ENCODE peak calls at places on chromosomes 7 and 10, in seven cellular contexts. K is fibroblast of pulmonary artery, F is retina, V is mesothelial cell of epicardium, M is endothelial cell, E is SJCRH30, Y is GM13976. B is an unnamed sample.

GRCh38 chr7:126211875-126212274 is 1040.9 kb downstream of the GRM8 start:
- DNase-seq in K (no peak), F (no peak), V (no peak), M (no peak), E (no peak), Y (no peak), B (no peak)

GRCh38 chr7:25805027-25805687 is 346.8 kb upstream of the NFE2L3 start:
- DNase-seq in K (peak), F (no peak), V (no peak), M (no peak), E (no peak), Y (no peak), B (no peak)

GRCh38 chr10:70115948-70116682 is 16.5 kb downstream of the AIFM2 start:
- DNase-seq in K (peak), F (peak), V (no peak), M (peak), E (peak), Y (peak), B (no peak)

GRCh38 chr10:125625586-125625985 is 57.4 kb downstream of the TEX36 start:
- DNase-seq in K (no peak), F (no peak), V (no peak), M (no peak), E (no peak), Y (no peak), B (no peak)

GRCh38 chr7:140541513-140542192 is 62.3 kb upstream of the MKRN1 start:
- DNase-seq in K (peak), F (peak), V (peak), M (peak), E (peak), Y (no peak), B (no peak)

GRCh38 chr7:77575187-77575586 is 38.1 kb downstream of the PTPN12 start:
- DNase-seq in K (no peak), F (no peak), V (no peak), M (no peak), E (no peak), Y (no peak), B (no peak)

GRCh38 chr10:73771722-73772279 is 10.0 kb upstream of the CHCHD1 start:
- DNase-seq in K (peak), F (no peak), V (no peak), M (peak), E (no peak), Y (peak), B (peak)

GRCh38 chr7:994592-995308 is 11.8 kb downstream of the CYP2W1 start:
- DNase-seq in K (no peak), F (no peak), V (no peak), M (no peak), E (no peak), Y (no peak), B (no peak)

GRCh38 chr10:24382045-24382444 is 173.1 kb downstream of the KIAA1217 start:
- DNase-seq in K (no peak), F (no peak), V (no peak), M (no peak), E (peak), Y (no peak), B (no peak)

GRCh38 chr10:57262908-57263307 is 901.8 kb upstream of the ZWINT start:
- DNase-seq in K (no peak), F (no peak), V (no peak), M (no peak), E (no peak), Y (no peak), B (no peak)

GRCh38 chr7:13282377-13282980 is 595.0 kb downstream of the ARL4A start:
- DNase-seq in K (peak), F (no peak), V (no peak), M (no peak), E (peak), Y (no peak), B (no peak)

GRCh38 chr7:113804475-113805130 is 114.2 kb downstream of the PPP1R3A start:
- DNase-seq in K (no peak), F (no peak), V (no peak), M (no peak), E (no peak), Y (no peak), B (no peak)

GRCh38 chr10:48236199-48236621 is 38.3 kb downstream of the FRMPD2 start:
- DNase-seq in K (no peak), F (no peak), V (no peak), M (no peak), E (no peak), Y (no peak), B (no peak)

GRCh38 chr10:9311702-9312499 is 1257.4 kb downstream of the GATA3 start:
- DNase-seq in K (no peak), F (no peak), V (no peak), M (no peak), E (no peak), Y (no peak), B (no peak)

GRCh38 chr7:94687810-94688209 is 31.9 kb upstream of the SGCE start:
- DNase-seq in K (peak), F (no peak), V (no peak), M (no peak), E (no peak), Y (no peak), B (no peak)

GRCh38 chr10:5665380-5666323 is 743 bp downstream of the ASB13 start:
- DNase-seq in K (no peak), F (peak), V (no peak), M (no peak), E (no peak), Y (peak), B (no peak)

GRCh38 chr7:43244232-43244631 is 131.8 kb downstream of the HECW1 start:
- DNase-seq in K (no peak), F (no peak), V (no peak), M (no peak), E (no peak), Y (no peak), B (no peak)

GRCh38 chr7:85162743-85163142 is 24.1 kb downstream of the SEMA3D start:
- DNase-seq in K (peak), F (no peak), V (no peak), M (no peak), E (no peak), Y (no peak), B (no peak)

GRCh38 chr7:75993689-75994387 is 557 bp downstream of the TMEM120A start:
- DNase-seq in K (peak), F (peak), V (no peak), M (peak), E (peak), Y (peak), B (no peak)

GRCh38 chr10:71835671-71836593 is 15.1 kb downstream of the PSAP start:
- DNase-seq in K (peak), F (peak), V (no peak), M (no peak), E (peak), Y (peak), B (no peak)

GRCh38 chr7:11833431-11833830 is 1.4 kb upstream of the THSD7A start:
- DNase-seq in K (no peak), F (peak), V (no peak), M (no peak), E (peak), Y (no peak), B (no peak)

B was measured in CMK.